ENCODE peak calls at places on chromosome 11, in five cellular contexts. F, A, Y, K and M are unnamed samples.

GRCh38 chr11:131746201-131746600 is 375.8 kb downstream of the NTM start:
- DNase-seq in F (no peak), Y (no peak), A (no peak), K (no peak), M (no peak)

GRCh38 chr11:24588075-24588474 is 91.2 kb downstream of the LUZP2 start:
- DNase-seq in F (no peak), K (no peak), A (no peak), Y (no peak), M (peak)

GRCh38 chr11:128291835-128292234 is 295.5 kb downstream of the ETS1 start:
- DNase-seq in Y (no peak), K (no peak), A (no peak), F (no peak), M (no peak)

GRCh38 chr11:65885808-65886536 is 2.3 kb downstream of the FIBP start:
- DNase-seq in Y (no peak), A (no peak), K (no peak), F (no peak), M (no peak)

GRCh38 chr11:79414644-79415317 is 26.0 kb downstream of the TENM4 start:
- DNase-seq in Y (no peak), F (no peak), A (no peak), K (no peak), M (peak)

GRCh38 chr11:45994421-45995341 is 72.2 kb downstream of the LARGE2 start:
- DNase-seq in A (peak), Y (peak), K (no peak), F (no peak), M (peak)

GRCh38 chr11:62143727-62144126 is 19.9 kb downstream of the INCENP start:
- DNase-seq in Y (no peak), K (no peak), A (peak), F (no peak), M (no peak)

GRCh38 chr11:74493816-74494630 is 499 bp upstream of the LIPT2 start:
- DNase-seq in F (peak), A (no peak), Y (no peak), K (no peak), M (peak)

GRCh38 chr11:11389238-11389637 is 36.2 kb upstream of the CSNK2A3 start:
- DNase-seq in F (no peak), A (no peak), Y (no peak), K (no peak), M (no peak)

GRCh38 chr11:10301656-10302293 is 3.1 kb upstream of the ADM start:
- DNase-seq in A (no peak), K (no peak), F (no peak), Y (no peak), M (peak)

GRCh38 chr11:122917311-122917710 is 34.8 kb downstream of the JHY start:
- DNase-seq in F (no peak), K (no peak), A (no peak), Y (no peak), M (peak)

GRCh38 chr11:66388746-66389386 is 17.3 kb upstream of the SLC29A2 start:
- DNase-seq in A (peak), Y (peak), K (peak), F (no peak), M (peak)

GRCh38 chr11:124646148-124646547 is 23.5 kb downstream of the TBRG1 start:
- DNase-seq in K (no peak), Y (no peak), F (no peak), A (no peak), M (no peak)

GRCh38 chr11:75583710-75584658 is 21.9 kb downstream of the SERPINH1 start:
- DNase-seq in A (peak), K (no peak), Y (peak), F (no peak), M (peak)

GRCh38 chr11:58958500-58958899 is 19.2 kb downstream of the GLYATL1 start:
- DNase-seq in Y (peak), A (peak), F (peak), K (peak), M (no peak)

GRCh38 chr11:134541951-134542350 is 129.9 kb upstream of the B3GAT1 start:
- DNase-seq in A (no peak), K (no peak), Y (no peak), F (no peak), M (no peak)

GRCh38 chr11:64900263-64900678 is 16.7 kb downstream of the ATG2A start:
- DNase-seq in K (no peak), F (no peak), Y (no peak), A (no peak), M (peak)

GRCh38 chr11:130829801-130830562 is 86.3 kb downstream of the SNX19 start:
- DNase-seq in K (no peak), A (no peak), Y (no peak), F (no peak), M (no peak)

GRCh38 chr11:17972987-17973386 is 39.9 kb downstream of the SERGEF start:
- DNase-seq in A (peak), Y (peak), K (peak), F (no peak), M (peak)

GRCh38 chr11:69010964-69011623 is 2.0 kb downstream of the MRGPRF start:
- DNase-seq in A (peak), F (no peak), K (no peak), Y (peak), M (peak)

GRCh38 chr11:19276859-19277808 is 36.4 kb upstream of the E2F8 start:
- DNase-seq in A (no peak), Y (no peak), F (no peak), K (peak), M (no peak)

GRCh38 chr11:68889948-68890446 is 13.6 kb downstream of the MRPL21 start:
- DNase-seq in Y (peak), A (peak), F (no peak), K (no peak), M (peak)

GRCh38 chr11:63610604-63611394 is 3.4 kb downstream of the PLAAT3 start:
- DNase-seq in K (no peak), A (no peak), Y (no peak), F (no peak), M (no peak)

GRCh38 chr11:131666006-131666405 is 295.6 kb downstream of the NTM start:
- DNase-seq in F (no peak), K (no peak), A (no peak), Y (no peak), M (no peak)

GRCh38 chr11:125214466-125215204 is 50.1 kb downstream of the PKNOX2 start:
- DNase-seq in F (no peak), A (no peak), Y (no peak), K (no peak), M (no peak)

DNA sequence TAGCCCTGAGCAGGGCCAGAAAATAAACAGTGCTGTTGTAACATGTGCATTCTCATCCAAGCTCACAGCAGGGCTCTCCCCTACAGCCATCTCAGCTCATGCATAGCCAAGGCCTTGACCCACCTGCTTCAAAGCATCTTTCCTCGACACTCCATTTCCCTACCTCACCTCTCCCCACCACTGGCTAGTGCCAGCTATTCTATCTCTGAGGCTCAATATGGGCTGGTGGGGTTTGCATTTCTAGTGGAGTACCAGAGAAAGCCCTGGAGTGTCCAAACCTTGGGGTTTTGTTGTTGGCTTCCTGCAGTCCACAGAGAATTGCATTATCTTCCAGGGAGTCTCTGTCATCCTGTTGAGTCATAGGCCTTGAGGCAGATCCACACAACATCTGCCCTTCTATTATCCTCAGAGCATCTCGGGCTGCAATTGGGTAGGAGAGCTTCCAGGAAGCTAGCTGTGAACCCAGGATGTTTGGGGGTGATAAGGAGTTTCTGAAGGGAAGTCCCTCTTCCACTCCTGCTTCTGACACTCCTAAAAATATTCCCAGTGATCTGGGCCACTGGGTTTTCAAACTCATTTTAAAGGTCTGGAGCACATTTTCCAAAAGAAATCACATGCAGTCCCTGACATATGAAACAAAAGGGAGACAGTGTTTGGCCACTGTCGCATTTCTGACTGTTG is 36.1 kb upstream of the AMOTL1 start:
- DNase-seq in F (no peak), Y (peak), A (peak), K (no peak), M (peak)
- TF ChIP-seq MXI1 in F (no peak), Y (no peak), A (no peak), K (no peak), M (no peak)

GRCh38 chr11:3835752-3836151 is 5.0 kb downstream of the RHOG start:
- DNase-seq in K (no peak), A (no peak), Y (no peak), F (no peak), M (no peak)

GRCh38 chr11:3835100-3835485 is 5.7 kb downstream of the RHOG start:
- DNase-seq in A (no peak), Y (no peak), K (no peak), F (no peak), M (peak)

GRCh38 chr11:3833461-3833860 is 7.3 kb downstream of the RHOG start:
- DNase-seq in K (no peak), A (no peak), F (no peak), Y (no peak), M (no peak)

GRCh38 chr11:3832816-3833215 is 7.9 kb downstream of the RHOG start:
- DNase-seq in Y (no peak), K (no peak), A (no peak), F (no peak), M (no peak)

GRCh38 chr11:3834349-3835099 is 6.2 kb downstream of the RHOG start:
- DNase-seq in Y (peak), K (no peak), F (no peak), A (no peak), M (no peak)
- H3K4me2 ChIP-seq in Y (peak), K (no peak), F (peak), A (no peak), M (no peak)

GRCh38 chr11:2174361-2174760 is 2.7 kb upstream of the TH start:
- DNase-seq in Y (no peak), K (no peak), A (no peak), F (no peak), M (no peak)
- TF ChIP-seq MXI1 in Y (no peak), K (no peak), A (no peak), F (no peak), M (no peak)

DNA sequence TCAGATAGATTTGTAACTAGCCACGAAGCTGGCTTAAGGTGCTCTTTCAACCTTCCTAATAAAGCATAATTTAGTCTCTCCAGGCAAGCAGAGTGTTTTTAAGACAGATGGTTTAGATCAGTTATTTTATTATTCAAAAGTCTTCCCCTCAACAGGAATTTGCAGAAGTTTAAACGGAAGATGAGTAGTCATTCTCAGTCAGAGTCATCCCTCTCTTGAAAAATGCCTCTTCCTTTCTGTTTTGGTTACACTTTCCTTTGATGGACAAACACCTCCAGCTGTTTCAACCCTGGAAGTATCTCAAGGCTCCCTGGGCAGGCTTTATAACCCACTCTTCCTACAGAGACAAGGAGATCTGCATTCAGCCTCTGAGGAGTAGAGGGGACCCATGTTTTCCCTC is 60.3 kb upstream of the POU2AF2 start:
- DNase-seq in A (no peak), K (no peak), F (no peak), Y (no peak), M (peak)
- H3K4me2 ChIP-seq in A (peak), K (no peak), F (no peak), Y (no peak), M (peak)

GRCh38 chr11:5288912-5289525 is 12.7 kb downstream of the OR51B4 start:
- DNase-seq in K (no peak), F (no peak), A (no peak), Y (no peak), M (peak)
- TF ChIP-seq MXI1 in K (no peak), F (no peak), A (no peak), Y (no peak), M (no peak)

DNA sequence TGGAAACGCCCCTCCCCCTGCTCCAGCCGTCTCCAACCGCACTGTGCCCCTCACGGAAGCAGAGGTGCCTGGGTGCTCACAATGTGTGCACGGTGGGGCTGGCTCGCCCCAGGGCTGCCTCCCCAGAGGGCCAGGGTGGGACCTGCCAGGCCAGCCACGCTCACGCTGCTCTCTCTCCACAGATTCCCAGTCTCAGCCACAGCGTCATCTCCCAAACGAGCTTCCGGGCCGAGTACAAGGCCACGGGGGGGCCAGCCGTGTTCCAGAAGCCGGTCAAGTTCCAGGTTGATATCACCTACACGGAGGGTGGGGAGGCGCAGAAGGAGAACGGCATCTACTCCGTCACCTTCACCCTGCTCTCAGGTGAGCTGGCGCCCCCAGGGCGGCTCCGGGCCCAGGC is 30.4 kb downstream of the MOB2 start:
- DNase-seq in Y (no peak), K (no peak), A (no peak), F (no peak), M (no peak)
- H3K4me2 ChIP-seq in Y (no peak), K (no peak), A (no peak), F (no peak), M (no peak)

DNA sequence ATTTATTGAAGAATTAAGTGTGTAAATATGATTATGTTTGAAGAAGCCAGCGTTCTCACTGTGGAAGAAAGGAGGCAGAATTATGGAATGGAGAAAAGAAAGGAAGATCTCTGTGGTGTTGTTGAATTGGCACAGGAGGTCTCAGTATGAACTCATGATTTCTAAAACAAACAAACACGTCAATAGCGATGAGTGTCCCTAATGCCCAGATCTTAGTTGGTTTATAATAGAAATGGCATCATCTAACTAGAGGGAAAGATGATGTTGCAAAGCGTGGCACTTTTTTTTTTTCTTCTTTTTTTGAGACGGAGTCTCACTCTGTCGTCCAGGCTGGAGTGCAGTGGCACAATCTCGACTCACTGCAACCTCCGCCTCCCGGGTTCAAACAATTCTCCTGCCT is 39.2 kb upstream of the SLN start:
- DNase-seq in A (no peak), K (no peak), F (no peak), Y (no peak), M (no peak)
- TF ChIP-seq MXI1 in A (no peak), K (no peak), F (no peak), Y (no peak), M (no peak)

DNA sequence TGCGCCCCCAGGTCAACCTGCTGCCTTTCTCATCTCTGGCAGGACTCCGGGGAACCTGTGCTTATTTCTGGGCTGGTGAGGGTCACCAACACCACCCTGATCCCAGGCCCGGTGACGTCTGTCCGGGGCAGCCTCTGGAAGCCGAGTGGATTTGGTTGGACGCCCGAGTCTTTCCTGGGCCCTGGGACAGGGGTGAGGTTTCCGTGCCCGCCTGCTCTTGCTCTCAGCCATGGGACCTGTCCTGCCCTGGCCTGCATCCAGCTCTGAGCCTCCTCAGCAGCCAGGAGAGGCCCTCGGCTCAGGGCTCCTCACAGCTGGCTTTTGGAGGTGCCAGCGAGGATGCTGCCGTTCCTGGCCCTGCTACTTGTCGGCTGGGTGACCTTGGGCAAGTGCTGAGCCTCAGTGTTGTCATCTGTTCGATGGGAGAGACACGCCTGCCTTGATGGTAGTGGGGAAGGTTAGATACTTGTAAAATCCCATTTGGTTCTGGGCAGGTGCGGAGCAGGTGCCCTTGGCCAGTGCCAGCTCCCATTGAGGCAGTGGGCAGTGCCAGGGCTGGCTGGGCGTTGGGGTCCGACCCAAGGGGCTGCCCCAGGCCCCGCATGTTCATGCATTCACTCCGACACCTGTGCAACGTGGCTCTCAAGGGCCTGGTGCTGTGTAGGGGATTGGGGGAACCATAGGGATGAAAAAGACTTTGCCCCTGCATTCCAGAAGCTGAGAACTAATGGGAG is 58.9 kb upstream of the THY1 start:
- DNase-seq in K (no peak), F (no peak), A (no peak), Y (no peak), M (no peak)
- H3K4me2 ChIP-seq in K (peak), F (no peak), A (no peak), Y (no peak), M (no peak)

DNA sequence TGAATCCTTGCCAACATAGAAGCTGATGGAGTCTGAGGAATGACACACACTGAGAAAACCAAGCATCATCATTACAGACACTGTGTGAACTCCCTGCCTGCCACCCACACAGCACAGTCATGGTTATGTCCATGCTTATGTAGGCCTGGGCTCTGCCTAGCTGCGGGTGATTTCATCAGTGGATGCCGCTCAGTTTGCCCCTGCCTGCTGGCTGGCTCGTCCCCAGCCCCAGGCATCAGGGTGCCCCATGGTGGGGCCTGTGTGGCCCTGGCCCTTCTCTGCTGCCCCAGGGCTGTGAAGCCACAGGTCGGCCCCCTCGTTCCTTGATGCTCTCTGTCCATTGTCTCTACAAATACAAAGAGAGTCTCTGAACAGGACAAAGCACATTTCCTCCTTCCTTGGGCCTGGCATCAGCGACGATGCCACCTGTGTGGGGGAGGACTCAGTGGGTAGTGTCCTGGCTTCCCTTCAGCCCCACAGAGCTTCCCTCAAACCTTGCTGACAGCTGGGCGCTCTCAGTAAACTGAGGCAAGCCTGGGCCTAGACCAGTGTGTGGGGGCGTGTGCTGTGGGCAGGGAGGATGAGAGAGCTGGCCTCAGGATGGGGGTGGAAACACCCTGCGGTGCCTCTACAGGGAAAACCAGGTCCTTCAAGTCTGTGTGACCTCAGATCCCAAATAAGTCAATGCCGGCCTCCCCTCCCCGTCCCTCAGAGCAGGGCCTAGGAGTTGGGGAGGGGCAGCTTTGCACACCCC is 20.0 kb upstream of the TUB start:
- DNase-seq in F (no peak), Y (no peak), A (no peak), K (no peak), M (peak)
- TF ChIP-seq MXI1 in F (no peak), Y (no peak), A (no peak), K (no peak), M (no peak)